ENCODE peak calls at places on chromosomes 3 and 15, in seven cellular contexts. A is lower leg skin; G is glutamatergic neuron; C is retinal pigment epithelial cell; B is left ventricle myocardium inferior; H is HCEC 1CT; K is naive thymus-derived CD8-positive, alpha-beta T cell. X is an unnamed sample.
A peak's percentile ranks its signal among the peaks of the same experiment; 100 is the strongest.

GRCh38 chr3:156617781-156618180 is 56.6 kb upstream of the TIPARP start:
- DNase-seq in G (no peak), K (no peak), A (no peak), C (no peak), B (no peak), H (peak; percentile 40), X (no peak)

GRCh38 chr3:171460226-171461086 is at the start of gene TNIK:
- DNase-seq in C (peak; percentile 68), H (peak; percentile 95), A (peak; percentile 88), G (peak; percentile 73), B (peak; percentile 94), K (peak; percentile 95), X (peak; percentile 92)

GRCh38 chr15:89936793-89937265 is 24.1 kb upstream of the ARPIN start:
- DNase-seq in K (no peak), C (no peak), H (no peak), A (no peak), B (no peak), G (no peak), X (no peak)

GRCh38 chr3:129530331-129530761 is 1.9 kb downstream of the RHO start:
- DNase-seq in A (no peak), C (no peak), H (no peak), K (no peak), G (no peak), B (no peak), X (no peak)

GRCh38 chr3:120498947-120499346 is 48.2 kb upstream of the FSTL1 start:
- DNase-seq in A (no peak), B (no peak), C (peak; percentile 52), G (no peak), H (peak; percentile 98), K (no peak), X (no peak)

GRCh38 chr3:49411550-49411967 is 217 bp downstream of the RHOA start:
- DNase-seq in B (peak; percentile 63), K (peak; percentile 21), C (no peak), A (no peak), H (peak; percentile 39), G (peak; percentile 64), X (no peak)

GRCh38 chr3:172675371-172676193 is 35.3 kb downstream of the NCEH1 start:
- DNase-seq in H (peak; percentile 76), G (no peak), K (no peak), B (no peak), A (no peak), C (no peak), X (no peak)

GRCh38 chr3:1275495-1275894 is 182.7 kb downstream of the CNTN6 start:
- DNase-seq in B (no peak), C (no peak), A (no peak), K (no peak), H (no peak), G (peak; percentile 27), X (no peak)

GRCh38 chr3:185042357-185042756 is 110.5 kb downstream of the C3orf70 start:
- DNase-seq in A (no peak), B (no peak), H (no peak), K (no peak), G (no peak), C (no peak), X (no peak)

GRCh38 chr15:91021516-91022074 is 799 bp downstream of the VPS33B start:
- DNase-seq in B (no peak), C (no peak), G (peak; percentile 22), H (peak; percentile 56), K (no peak), A (no peak), X (no peak)

GRCh38 chr3:181264491-181264890 is 275.0 kb upstream of the DNAJC19 start:
- DNase-seq in K (no peak), B (no peak), H (no peak), C (no peak), A (no peak), G (no peak), X (no peak)

GRCh38 chr3:128001576-128001975 is 50.7 kb upstream of the SEC61A1 start:
- DNase-seq in A (no peak), C (no peak), B (no peak), K (no peak), H (no peak), G (no peak), X (no peak)

GRCh38 chr15:62497356-62497755 is 332.3 kb upstream of the C2CD4B start:
- DNase-seq in C (no peak), B (no peak), G (no peak), H (peak; percentile 16), K (no peak), A (no peak), X (no peak)

GRCh38 chr3:64187065-64187959 is 38.0 kb downstream of the PRICKLE2 start:
- DNase-seq in A (peak; percentile 58), H (peak; percentile 95), C (peak; percentile 99), G (no peak), K (no peak), B (peak; percentile 75), X (no peak)

GRCh38 chr3:117264204-117264994 is 554.8 kb downstream of the TUSC7 start:
- DNase-seq in H (no peak), K (no peak), B (no peak), C (no peak), G (no peak), A (no peak), X (no peak)

GRCh38 chr3:8635625-8636024 is 9.0 kb downstream of the SSUH2 start:
- DNase-seq in G (no peak), H (no peak), A (no peak), C (no peak), B (no peak), K (no peak), X (no peak)

GRCh38 chr15:32790352-32790999 is 72.7 kb downstream of the GREM1 start:
- DNase-seq in B (no peak), H (peak; percentile 73), K (no peak), A (no peak), C (no peak), G (no peak), X (no peak)

GRCh38 chr3:66490214-66490613 is 10.6 kb downstream of the LRIG1 start:
- DNase-seq in C (no peak), B (no peak), G (no peak), H (peak; percentile 73), A (no peak), K (no peak), X (no peak)

GRCh38 chr3:197151562-197151961 is 121.9 kb upstream of the MELTF start:
- DNase-seq in H (peak; percentile 85), G (no peak), A (peak; percentile 23), C (peak; percentile 39), K (no peak), B (no peak), X (no peak)

GRCh38 chr3:184658223-184658860 is 53.5 kb downstream of the MAGEF1 start:
- DNase-seq in K (no peak), A (no peak), C (no peak), G (no peak), B (no peak), H (no peak), X (no peak)

GRCh38 chr3:40657623-40658022 is 132.9 kb downstream of the ZNF621 start:
- DNase-seq in H (no peak), B (no peak), K (no peak), A (no peak), C (no peak), G (no peak), X (no peak)

GRCh38 chr3:16801698-16802097 is 83.1 kb upstream of the PLCL2 start:
- DNase-seq in A (no peak), C (no peak), B (no peak), G (no peak), K (no peak), H (peak; percentile 13), X (no peak)

GRCh38 chr15:68183886-68184285 is 21.2 kb downstream of the CALML4 start:
- DNase-seq in B (no peak), C (no peak), K (no peak), G (no peak), H (no peak), A (no peak), X (no peak)

GRCh38 chr3:101495552-101495951 is 17.5 kb downstream of the SENP7 start:
- DNase-seq in A (no peak), G (peak; percentile 35), H (no peak), B (no peak), K (no peak), C (no peak), X (no peak)

GRCh38 chr3:33919312-33919711 is 120.9 kb downstream of the PDCD6IP start:
- DNase-seq in B (no peak), K (no peak), G (no peak), H (no peak), A (no peak), C (no peak), X (no peak)

GRCh38 chr3:160450846-160451245 is 1.3 kb upstream of the TRIM59 start:
- DNase-seq in B (no peak), G (no peak), K (no peak), C (peak; percentile 64), A (no peak), H (peak; percentile 90), X (no peak)